ENCODE peak calls at places on chromosomes 13 and 19, in six cellular contexts. L, S, E, X, T and A are unnamed samples. For H3K4me1, H3K36me3 and H3K9me3, the result is how much of the 10 kb centered on the place peaks cover.

GRCh38 chr13:63629591-63629990 is 2213.9 kb upstream of the PCDH20 start:
- DNase-seq in L (no peak), S (no peak), E (no peak), X (no peak), T (no peak), A (no peak)

GRCh38 chr13:92573467-92574057 is 653.0 kb upstream of the GPC6 start:
- DNase-seq in L (no peak), S (no peak), E (no peak), X (no peak), T (no peak), A (no peak)

GRCh38 chr13:51396352-51396751 is 56.5 kb downstream of the INTS6 start:
- DNase-seq in L (no peak), S (no peak), E (no peak), X (no peak), T (no peak), A (no peak)

GRCh38 chr13:50227356-50227755 is 212.1 kb downstream of the KCNRG start:
- DNase-seq in L (no peak), S (no peak), E (no peak), X (no peak), T (no peak), A (no peak)

GRCh38 chr19:38500450-38500849 is 67.0 kb downstream of the RYR1 start:
- DNase-seq in L (no peak), S (no peak), E (no peak), X (no peak), T (no peak), A (no peak)

GRCh38 chr13:18943721-18944391 is 237.8 kb downstream of the TUBA3C start:
- DNase-seq in L (peak), S (no peak), E (no peak), X (no peak), T (peak), A (no peak)

GRCh38 chr19:23561341-23561740 is 125.7 kb downstream of the ZNF675 start:
- DNase-seq in L (no peak), S (no peak), E (no peak), X (no peak), T (no peak), A (no peak)

GRCh38 chr13:80131204-80131603 is 209.7 kb downstream of the SPRY2 start:
- DNase-seq in L (no peak), S (peak), E (no peak), X (peak), T (peak), A (no peak)

GRCh38 chr13:91308299-91308698 is 39.2 kb upstream of the MIR17HG start:
- DNase-seq in L (no peak), S (no peak), E (no peak), X (no peak), T (no peak), A (no peak)

GRCh38 chr19:8615022-8615421 is 4.5 kb upstream of the ADAMTS10 start:
- DNase-seq in L (no peak), S (no peak), E (no peak), X (no peak), T (no peak), A (no peak)

GRCh38 chr13:111668451-111668850 is 348.0 kb downstream of the TEX29 start:
- DNase-seq in L (no peak), S (no peak), E (no peak), X (no peak), T (no peak), A (no peak)

GRCh38 chr19:13398780-13399726 is 107.2 kb downstream of the CACNA1A start:
- DNase-seq in L (no peak), S (no peak), E (no peak), X (peak), T (no peak), A (no peak)

GRCh38 chr19:34365463-34366401 is 736 bp downstream of the GPI start:
- DNase-seq in L (peak), S (peak), E (peak), X (peak), T (peak), A (no peak)

GRCh38 chr19:42635233-42635539 is 40.5 kb upstream of the CEACAM8 start:
- DNase-seq in L (no peak), S (no peak), E (no peak), X (no peak), T (no peak), A (no peak)

GRCh38 chr19:38693380-38694223 is 46.2 kb downstream of the ACTN4 start:
- DNase-seq in L (peak), S (no peak), E (peak), X (no peak), T (no peak), A (no peak)

GRCh38 chr13:109271991-109272454 is 514.4 kb downstream of the IRS2 start:
- DNase-seq in L (no peak), S (no peak), E (no peak), X (no peak), T (no peak), A (no peak)

GRCh38 chr19:48715681-48716171 is 3.8 kb downstream of the MAMSTR start:
- DNase-seq in L (no peak), S (peak), E (no peak), X (peak), T (no peak), A (no peak)

GRCh38 chr19:11540642-11541041 is 2.0 kb downstream of the CNN1 start:
- DNase-seq in L (no peak), S (peak), E (no peak), X (no peak), T (no peak), A (no peak)

GRCh38 chr13:52978989-52979388 is 49.6 kb upstream of the OLFM4 start:
- DNase-seq in L (no peak), S (no peak), E (no peak), X (no peak), T (no peak), A (no peak)

GRCh38 chr13:107553838-107554237 is 661.5 kb downstream of the LIG4 start:
- DNase-seq in L (no peak), S (no peak), E (no peak), X (no peak), T (no peak), A (no peak)

GRCh38 chr13:43728411-43728810 is 58.4 kb downstream of the ENOX1 start:
- DNase-seq in L (no peak), S (no peak), E (no peak), X (no peak), T (no peak), A (no peak)

GRCh38 chr19:33683881-33684549 is 62.3 kb downstream of the CHST8 start:
- DNase-seq in L (peak), S (no peak), E (peak), X (peak), T (peak), A (no peak)

GRCh38 chr13:107289540-107289939 is 721.6 kb upstream of the ARGLU1 start:
- DNase-seq in L (no peak), S (no peak), E (no peak), X (no peak), T (no peak), A (no peak)

GRCh38 chr19:13428352-13428751 is 77.9 kb downstream of the CACNA1A start:
- DNase-seq in L (no peak), S (no peak), E (peak), X (no peak), T (no peak), A (no peak)

GRCh38 chr13:67632590-67632989 is 402.5 kb upstream of the PCDH9 start:
- DNase-seq in L (no peak), S (no peak), E (no peak), X (no peak), T (no peak), A (no peak)

GRCh38 chr19:49409441-49410029 is 13.7 kb downstream of the PTH2 start:
- DNase-seq in L (no peak), S (no peak), E (peak), X (no peak), T (no peak), A (peak)

GRCh38 chr13:24033527-24034302 is 126.8 kb upstream of the SPATA13 start:
- DNase-seq in L (no peak), S (no peak), E (no peak), X (no peak), T (no peak), A (no peak)

GRCh38 chr13:90015565-90016507 is 1331.7 kb upstream of the MIR17HG start:
- DNase-seq in L (no peak), S (no peak), E (no peak), X (no peak), T (no peak), A (no peak)

GRCh38 chr13:97977376-97977705 is 23.9 kb downstream of the IPO5 start:
- DNase-seq in L (no peak), S (no peak), E (no peak), X (no peak), T (no peak), A (no peak)

GRCh38 chr13:25816239-25816638 is 235.6 kb downstream of the SHISA2 start:
- DNase-seq in L (no peak), S (no peak), E (no peak), X (no peak), T (no peak), A (no peak)

GRCh38 chr19:43438291-43439162 is 23.8 kb downstream of the TEX101 start:
- DNase-seq in L (no peak), S (peak), E (peak), X (peak), T (peak), A (no peak)

GRCh38 chr19:13079542-13079986 is 23.1 kb downstream of the LYL1 start:
- DNase-seq in L (no peak), S (peak), E (no peak), X (peak), T (no peak), A (no peak)

GRCh38 chr13:97502192-97502591 is 68.2 kb downstream of the RAP2A start:
- DNase-seq in L (no peak), S (no peak), E (no peak), X (peak), T (peak), A (no peak)

GRCh38 chr19:52673014-52673413 is 34.9 kb upstream of the ZNF83 start:
- DNase-seq in L (no peak), S (no peak), E (no peak), X (no peak), T (no peak), A (no peak)

GRCh38 chr19:18427752-18428131 is 8.5 kb downstream of the SSBP4 start:
- DNase-seq in L (no peak), S (no peak), E (no peak), X (no peak), T (no peak), A (no peak)

GRCh38 chr13:75621147-75621546 is 15.0 kb upstream of the LMO7 start:
- DNase-seq in L (no peak), S (no peak), E (no peak), X (no peak), T (no peak), A (no peak)

GRCh38 chr13:100721885-100722512 is 47.4 kb upstream of the TMTC4 start:
- DNase-seq in L (no peak), S (no peak), E (peak), X (no peak), T (no peak), A (no peak)

GRCh38 chr13:111984349-111984748 is 82.6 kb upstream of the SOX1 start:
- DNase-seq in L (no peak), S (no peak), E (no peak), X (no peak), T (no peak), A (no peak)

DNA sequence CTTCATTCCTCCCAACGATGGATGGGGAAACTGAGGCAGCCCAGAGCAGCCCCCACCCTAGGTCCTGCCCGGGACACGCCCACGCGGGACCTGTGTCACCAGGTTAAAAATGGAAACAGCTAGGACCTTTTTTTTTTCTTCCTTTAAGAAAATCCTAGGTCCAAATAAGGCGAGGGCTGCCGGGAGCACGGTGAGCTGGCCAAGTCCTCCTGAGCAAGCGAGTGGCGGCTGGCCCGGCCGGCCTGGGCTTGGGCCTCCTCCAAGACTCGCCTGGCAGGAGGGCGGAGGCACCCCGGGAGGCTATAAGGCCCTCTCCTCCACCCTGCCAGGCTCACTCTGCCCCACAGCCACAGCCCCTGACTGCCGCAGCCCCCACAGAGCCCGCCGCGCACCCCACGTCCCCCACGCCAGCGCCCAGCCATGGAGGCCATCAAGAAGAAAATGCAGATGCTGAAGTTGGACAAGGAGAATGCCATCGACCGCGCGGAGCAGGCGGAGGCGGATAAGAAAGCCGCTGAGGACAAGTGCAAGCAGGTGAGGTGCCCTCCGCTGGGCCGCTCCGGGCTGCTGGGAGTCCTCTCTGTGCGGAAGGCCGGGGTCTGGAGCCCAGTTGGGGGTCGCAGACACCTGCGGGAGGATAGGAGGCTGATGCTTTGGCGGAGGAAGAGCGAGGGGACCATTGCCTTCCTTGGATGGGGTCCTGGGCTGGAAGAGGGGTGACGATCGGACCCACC is 8.9 kb upstream of the TPM4 start:
- DNase-seq in L (peak), S (peak), E (no peak), X (no peak), T (peak), A (no peak)
- H3K4me1 ChIP-seq in L (under half), S (under half), E (under half), X (under half), T (under half), A (under half)

DNA sequence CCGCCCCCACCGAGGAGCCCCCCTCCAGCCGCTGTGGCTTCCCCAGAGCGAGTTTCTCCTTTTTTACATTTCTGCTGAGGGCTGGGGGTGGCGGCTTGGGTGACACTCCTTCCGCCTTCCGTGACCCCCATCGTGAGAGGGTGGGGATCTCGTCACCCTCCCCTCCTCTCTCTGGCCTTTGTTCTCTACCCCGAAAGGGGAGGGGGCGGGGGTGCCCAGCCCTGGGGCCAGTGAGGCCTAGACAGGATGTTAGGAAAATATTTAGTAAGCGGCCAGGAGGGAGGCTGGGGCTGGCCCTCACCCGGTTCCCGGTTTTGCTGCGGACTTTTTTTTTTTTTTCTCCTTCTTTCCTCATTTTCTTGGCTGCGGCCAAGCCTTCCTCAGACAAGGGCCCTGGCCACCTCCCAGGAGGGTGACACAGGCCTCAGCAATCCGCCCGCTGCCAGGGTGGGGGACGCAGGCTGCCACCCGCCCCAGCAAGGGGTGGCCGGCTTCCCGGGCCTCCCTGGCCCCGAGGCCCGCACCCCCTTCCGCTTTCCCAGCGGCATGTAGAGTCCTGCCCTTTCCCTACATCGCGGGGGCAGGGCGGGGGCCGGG is 3.9 kb downstream of the MIDN start:
- DNase-seq in L (peak), S (no peak), E (peak), X (peak), T (peak), A (peak)
- H3K36me3 ChIP-seq in L (half or more), S (under half), E (under half), X (under half), T (under half), A (under half)

GRCh38 chr19:57570707-57571106 is 8.0 kb downstream of the ZNF416 start:
- DNase-seq in L (no peak), S (no peak), E (no peak), X (no peak), T (no peak), A (no peak)

GRCh38 chr19:57576661-57577060 is 2.0 kb downstream of the ZNF416 start:
- DNase-seq in L (no peak), S (no peak), E (no peak), X (no peak), T (no peak), A (no peak)

GRCh38 chr19:57566396-57567256 is 7.0 kb upstream of the ZNF550 start:
- DNase-seq in L (no peak), S (no peak), E (peak), X (no peak), T (no peak), A (no peak)

DNA sequence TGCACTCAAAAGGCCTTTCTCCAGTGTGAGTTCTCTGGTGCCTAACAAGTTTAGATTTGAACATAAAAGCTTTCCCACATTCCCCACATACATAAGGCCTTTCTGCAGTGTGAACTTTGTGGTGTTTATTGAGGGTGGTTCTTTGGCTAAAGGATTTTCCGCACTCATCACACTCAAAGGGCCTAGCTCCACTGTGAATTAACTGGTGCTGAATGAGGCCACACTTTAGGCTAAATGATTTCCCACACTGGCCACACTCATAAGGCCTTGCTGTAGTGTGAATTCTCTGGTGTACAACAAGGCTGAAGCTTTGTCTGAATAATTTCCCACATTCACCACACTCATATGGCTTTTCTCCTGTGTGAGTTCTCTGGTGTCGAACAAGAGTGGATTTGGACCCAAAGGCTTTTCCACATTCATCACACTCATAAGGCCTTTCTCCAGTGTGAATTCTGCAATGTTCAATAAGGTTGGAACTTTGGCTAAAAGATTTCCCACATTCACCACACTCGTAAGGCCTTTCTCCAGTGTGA is 6.2 kb downstream of the ZNF416 start:
- DNase-seq in L (no peak), S (no peak), E (no peak), X (no peak), T (no peak), A (no peak)
- H3K9me3 ChIP-seq in L (half or more), S (under half), E (half or more), X (half or more), T (half or more), A (half or more)

GRCh38 chr13:46662690-46663089 is 109.7 kb downstream of the LRCH1 start:
- DNase-seq in L (no peak), S (no peak), E (no peak), X (no peak), T (no peak), A (no peak)
- H3K4me1 ChIP-seq in L (under half), S (under half), E (under half), X (half or more), T (under half), A (under half)

DNA sequence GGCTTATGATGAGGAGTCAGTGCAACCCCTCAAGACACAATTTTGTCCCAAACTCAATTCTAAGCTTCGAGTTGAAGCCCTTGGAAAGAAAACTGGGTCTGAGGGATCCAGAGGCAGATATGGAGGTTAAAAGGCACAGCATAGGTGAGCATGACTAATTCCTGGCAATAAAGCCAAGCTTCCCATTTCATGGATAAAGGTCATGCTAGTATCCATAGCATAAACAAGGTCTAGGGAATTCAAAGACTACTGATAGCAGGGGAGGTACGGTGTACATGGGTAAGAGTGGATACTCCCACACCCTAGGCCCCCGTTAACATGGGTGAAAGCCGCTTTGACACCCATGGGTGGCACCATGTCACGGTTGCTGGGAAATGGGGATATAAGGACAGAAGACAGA is 24.0 kb downstream of the MED4 start:
- DNase-seq in L (no peak), S (no peak), E (no peak), X (no peak), T (no peak), A (no peak)
- H3K36me3 ChIP-seq in L (half or more), S (under half), E (half or more), X (half or more), T (under half), A (half or more)

DNA sequence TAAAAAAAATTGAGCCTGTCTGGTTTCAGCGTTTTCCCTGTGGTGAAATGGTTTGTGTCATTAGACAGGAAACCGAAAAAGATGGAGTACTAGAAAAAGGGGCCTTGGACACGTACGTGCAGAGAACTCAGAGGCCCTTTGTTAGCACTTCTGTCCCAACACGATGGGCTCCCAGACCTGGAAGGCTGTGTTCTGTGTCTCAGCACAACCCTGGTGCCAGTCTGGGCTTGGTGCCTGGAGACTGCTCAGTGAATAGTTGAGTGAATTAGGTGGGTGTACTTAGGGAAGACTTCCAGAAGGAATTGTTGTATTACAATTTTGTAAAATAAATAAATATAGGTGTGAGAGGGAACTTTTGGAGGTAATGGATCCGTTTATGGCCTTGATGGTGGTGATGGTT is 8.7 kb downstream of the ZNF71 start:
- DNase-seq in L (no peak), S (no peak), E (no peak), X (no peak), T (no peak), A (no peak)
- H3K9me3 ChIP-seq in L (under half), S (under half), E (under half), X (under half), T (under half), A (half or more)

GRCh38 chr19:46788101-46788967 is at the start of gene SLC1A5:
- DNase-seq in L (peak), S (peak), E (peak), X (peak), T (peak), A (peak)
- H3K4me1 ChIP-seq in L (under half), S (under half), E (half or more), X (under half), T (under half), A (under half)

GRCh38 chr19:55341191-55342043 is 1.7 kb downstream of the KMT5C start:
- DNase-seq in L (no peak), S (peak), E (peak), X (peak), T (peak), A (no peak)
- H3K36me3 ChIP-seq in L (under half), S (under half), E (under half), X (under half), T (under half), A (under half)

GRCh38 chr19:56601375-56601774 is 6.3 kb downstream of the ZNF71 start:
- DNase-seq in L (no peak), S (no peak), E (no peak), X (no peak), T (no peak), A (no peak)
- H3K9me3 ChIP-seq in L (under half), S (under half), E (under half), X (under half), T (under half), A (under half)